ENCODE peak calls at places on chromosomes 12 and 14, in eight cellular contexts. One of them, this sample, is unnamed.

GRCh38 chr12:113930249-113930648 is 35.9 kb downstream of the RBM19 start:
- DNase-seq in WERI-Rb-1: no peak
- DNase-seq in A549: no peak
- DNase-seq in CD4-positive, alpha-beta T cell: no peak
- DNase-seq in astrocyte of the spinal cord: no peak
- DNase-seq in choroid plexus epithelial cell: no peak
- DNase-seq in gastrocnemius medialis: no peak
- DNase-seq in mesothelial cell of epicardium: no peak
- DNase-seq in this sample: no peak

GRCh38 chr14:34301107-34301734 is 160.8 kb downstream of the SPTSSA start:
- DNase-seq in choroid plexus epithelial cell: peak; percentile 62
- DNase-seq in gastrocnemius medialis: no peak
- DNase-seq in mesothelial cell of epicardium: no peak
- DNase-seq in astrocyte of the spinal cord: peak; percentile 40
- DNase-seq in WERI-Rb-1: peak; percentile 17
- DNase-seq in CD4-positive, alpha-beta T cell: no peak
- DNase-seq in A549: peak; percentile 41
- DNase-seq in this sample: no peak

GRCh38 chr12:76318773-76319594 is 29.2 kb downstream of the BBS10 start:
- DNase-seq in mesothelial cell of epicardium: no peak
- DNase-seq in A549: no peak
- DNase-seq in WERI-Rb-1: no peak
- DNase-seq in astrocyte of the spinal cord: no peak
- DNase-seq in CD4-positive, alpha-beta T cell: no peak
- DNase-seq in gastrocnemius medialis: no peak
- DNase-seq in choroid plexus epithelial cell: no peak
- DNase-seq in this sample: no peak

GRCh38 chr12:15856097-15856982 is 25.8 kb upstream of the STRAP start:
- DNase-seq in gastrocnemius medialis: no peak
- DNase-seq in A549: peak; percentile 31
- DNase-seq in CD4-positive, alpha-beta T cell: peak; percentile 39
- DNase-seq in astrocyte of the spinal cord: peak; percentile 79
- DNase-seq in mesothelial cell of epicardium: no peak
- DNase-seq in WERI-Rb-1: peak; percentile 43
- DNase-seq in choroid plexus epithelial cell: peak; percentile 90
- DNase-seq in this sample: no peak

GRCh38 chr12:117119592-117120198 is 20.5 kb upstream of the TESC start:
- DNase-seq in mesothelial cell of epicardium: no peak
- DNase-seq in choroid plexus epithelial cell: no peak
- DNase-seq in gastrocnemius medialis: peak; percentile 25
- DNase-seq in WERI-Rb-1: peak; percentile 63
- DNase-seq in CD4-positive, alpha-beta T cell: no peak
- DNase-seq in astrocyte of the spinal cord: no peak
- DNase-seq in A549: peak; percentile 56
- DNase-seq in this sample: no peak

GRCh38 chr12:82723093-82723492 is 36.4 kb downstream of the TMTC2 start:
- DNase-seq in choroid plexus epithelial cell: no peak
- DNase-seq in astrocyte of the spinal cord: no peak
- DNase-seq in CD4-positive, alpha-beta T cell: no peak
- DNase-seq in gastrocnemius medialis: no peak
- DNase-seq in A549: no peak
- DNase-seq in mesothelial cell of epicardium: no peak
- DNase-seq in WERI-Rb-1: no peak
- DNase-seq in this sample: no peak

GRCh38 chr14:104977681-104978647 is at the start of gene AHNAK2:
- DNase-seq in WERI-Rb-1: peak; percentile 90
- DNase-seq in choroid plexus epithelial cell: peak; percentile 68
- DNase-seq in astrocyte of the spinal cord: peak; percentile 71
- DNase-seq in CD4-positive, alpha-beta T cell: no peak
- DNase-seq in mesothelial cell of epicardium: peak; percentile 76
- DNase-seq in gastrocnemius medialis: peak; percentile 56
- DNase-seq in A549: peak; percentile 60
- DNase-seq in this sample: no peak

GRCh38 chr12:8609061-8609570 is 3.5 kb downstream of the AICDA start:
- DNase-seq in WERI-Rb-1: peak; percentile 43
- DNase-seq in A549: peak; percentile 47
- DNase-seq in choroid plexus epithelial cell: peak; percentile 78
- DNase-seq in mesothelial cell of epicardium: no peak
- DNase-seq in gastrocnemius medialis: no peak
- DNase-seq in CD4-positive, alpha-beta T cell: no peak
- DNase-seq in astrocyte of the spinal cord: peak; percentile 54
- DNase-seq in this sample: no peak

GRCh38 chr14:52733824-52734223 is 3.9 kb downstream of the STYX start:
- DNase-seq in mesothelial cell of epicardium: no peak
- DNase-seq in A549: no peak
- DNase-seq in CD4-positive, alpha-beta T cell: no peak
- DNase-seq in WERI-Rb-1: no peak
- DNase-seq in choroid plexus epithelial cell: no peak
- DNase-seq in astrocyte of the spinal cord: no peak
- DNase-seq in gastrocnemius medialis: no peak
- DNase-seq in this sample: no peak

GRCh38 chr12:105724651-105725050 is 394.2 kb downstream of the C12orf75 start:
- DNase-seq in gastrocnemius medialis: no peak
- DNase-seq in CD4-positive, alpha-beta T cell: no peak
- DNase-seq in A549: no peak
- DNase-seq in mesothelial cell of epicardium: no peak
- DNase-seq in astrocyte of the spinal cord: peak; percentile 33
- DNase-seq in WERI-Rb-1: no peak
- DNase-seq in choroid plexus epithelial cell: no peak
- DNase-seq in this sample: no peak

GRCh38 chr12:28742791-28743190 is 406.3 kb upstream of the FAR2 start:
- DNase-seq in choroid plexus epithelial cell: peak; percentile 13
- DNase-seq in WERI-Rb-1: no peak
- DNase-seq in astrocyte of the spinal cord: peak; percentile 7
- DNase-seq in A549: no peak
- DNase-seq in mesothelial cell of epicardium: no peak
- DNase-seq in CD4-positive, alpha-beta T cell: no peak
- DNase-seq in gastrocnemius medialis: no peak
- DNase-seq in this sample: no peak

GRCh38 chr12:115051378-115051777 is 367.4 kb upstream of the TBX3 start:
- DNase-seq in A549: no peak
- DNase-seq in choroid plexus epithelial cell: no peak
- DNase-seq in gastrocnemius medialis: no peak
- DNase-seq in mesothelial cell of epicardium: no peak
- DNase-seq in astrocyte of the spinal cord: no peak
- DNase-seq in WERI-Rb-1: no peak
- DNase-seq in CD4-positive, alpha-beta T cell: no peak
- DNase-seq in this sample: no peak

GRCh38 chr14:74702293-74702692 is 10.6 kb downstream of the AREL1 start:
- DNase-seq in gastrocnemius medialis: no peak
- DNase-seq in WERI-Rb-1: no peak
- DNase-seq in CD4-positive, alpha-beta T cell: no peak
- DNase-seq in mesothelial cell of epicardium: no peak
- DNase-seq in A549: no peak
- DNase-seq in choroid plexus epithelial cell: no peak
- DNase-seq in astrocyte of the spinal cord: no peak
- DNase-seq in this sample: no peak

GRCh38 chr14:40317690-40318089 is 885.5 kb upstream of the FBXO33 start:
- DNase-seq in A549: no peak
- DNase-seq in choroid plexus epithelial cell: no peak
- DNase-seq in WERI-Rb-1: no peak
- DNase-seq in gastrocnemius medialis: no peak
- DNase-seq in CD4-positive, alpha-beta T cell: no peak
- DNase-seq in mesothelial cell of epicardium: no peak
- DNase-seq in astrocyte of the spinal cord: no peak
- DNase-seq in this sample: no peak

GRCh38 chr14:100066984-100067383 is 1.8 kb downstream of the EVL start:
- DNase-seq in choroid plexus epithelial cell: no peak
- DNase-seq in WERI-Rb-1: no peak
- DNase-seq in gastrocnemius medialis: no peak
- DNase-seq in mesothelial cell of epicardium: no peak
- DNase-seq in astrocyte of the spinal cord: no peak
- DNase-seq in A549: no peak
- DNase-seq in CD4-positive, alpha-beta T cell: no peak
- DNase-seq in this sample: no peak

GRCh38 chr12:116535241-116535640 is 23.9 kb upstream of the MAP1LC3B2 start:
- DNase-seq in A549: no peak
- DNase-seq in gastrocnemius medialis: no peak
- DNase-seq in WERI-Rb-1: no peak
- DNase-seq in choroid plexus epithelial cell: no peak
- DNase-seq in CD4-positive, alpha-beta T cell: no peak
- DNase-seq in mesothelial cell of epicardium: no peak
- DNase-seq in astrocyte of the spinal cord: no peak
- DNase-seq in this sample: no peak

DNA sequence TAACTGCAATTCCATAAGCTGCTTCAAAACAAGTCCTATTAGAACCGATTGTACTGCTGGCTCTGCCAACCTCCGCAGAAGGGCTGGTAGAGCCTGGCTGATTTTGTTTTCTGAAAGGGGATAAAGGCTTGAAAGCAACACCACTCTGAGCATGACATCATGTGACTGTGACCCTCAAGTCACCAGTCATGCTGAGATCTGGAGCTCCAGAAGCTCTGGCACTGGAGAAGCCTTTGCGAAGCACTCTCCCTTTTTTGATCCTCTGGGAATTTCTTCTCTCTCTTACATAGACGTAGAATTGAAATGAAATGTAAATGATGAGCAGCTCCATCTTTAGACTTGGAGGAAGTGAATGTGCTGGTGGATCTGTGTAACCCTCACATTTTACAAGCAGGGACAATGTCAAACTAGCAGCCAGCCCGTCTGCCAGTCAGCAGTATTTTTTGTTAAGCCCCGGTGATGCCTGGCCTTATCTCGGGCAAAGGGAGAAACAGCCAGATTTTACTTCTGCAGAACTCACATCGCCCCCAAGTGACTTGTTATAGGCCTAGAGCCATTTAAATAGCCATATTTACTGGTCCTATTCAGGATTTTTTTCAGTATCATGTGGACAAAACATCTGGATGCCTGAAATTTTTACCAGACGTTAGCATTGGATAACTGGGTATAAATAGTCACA is 112.1 kb upstream of the NPAS3 start:
- DNase-seq in astrocyte of the spinal cord: peak; percentile 32
- DNase-seq in WERI-Rb-1: peak; percentile 12
- DNase-seq in A549: no peak
- DNase-seq in CD4-positive, alpha-beta T cell: no peak
- DNase-seq in mesothelial cell of epicardium: no peak
- DNase-seq in gastrocnemius medialis: no peak
- DNase-seq in choroid plexus epithelial cell: peak; percentile 65
- DNase-seq in this sample: no peak
- TF ChIP-seq CTCF in astrocyte of the spinal cord: peak; percentile 35
- TF ChIP-seq CTCF in WERI-Rb-1: no peak
- TF ChIP-seq CTCF in A549: no peak
- TF ChIP-seq CTCF in CD4-positive, alpha-beta T cell: no peak
- TF ChIP-seq CTCF in mesothelial cell of epicardium: no peak
- TF ChIP-seq CTCF in gastrocnemius medialis: no peak
- TF ChIP-seq CTCF in choroid plexus epithelial cell: peak; percentile 50
- TF ChIP-seq CTCF in this sample: no peak

DNA sequence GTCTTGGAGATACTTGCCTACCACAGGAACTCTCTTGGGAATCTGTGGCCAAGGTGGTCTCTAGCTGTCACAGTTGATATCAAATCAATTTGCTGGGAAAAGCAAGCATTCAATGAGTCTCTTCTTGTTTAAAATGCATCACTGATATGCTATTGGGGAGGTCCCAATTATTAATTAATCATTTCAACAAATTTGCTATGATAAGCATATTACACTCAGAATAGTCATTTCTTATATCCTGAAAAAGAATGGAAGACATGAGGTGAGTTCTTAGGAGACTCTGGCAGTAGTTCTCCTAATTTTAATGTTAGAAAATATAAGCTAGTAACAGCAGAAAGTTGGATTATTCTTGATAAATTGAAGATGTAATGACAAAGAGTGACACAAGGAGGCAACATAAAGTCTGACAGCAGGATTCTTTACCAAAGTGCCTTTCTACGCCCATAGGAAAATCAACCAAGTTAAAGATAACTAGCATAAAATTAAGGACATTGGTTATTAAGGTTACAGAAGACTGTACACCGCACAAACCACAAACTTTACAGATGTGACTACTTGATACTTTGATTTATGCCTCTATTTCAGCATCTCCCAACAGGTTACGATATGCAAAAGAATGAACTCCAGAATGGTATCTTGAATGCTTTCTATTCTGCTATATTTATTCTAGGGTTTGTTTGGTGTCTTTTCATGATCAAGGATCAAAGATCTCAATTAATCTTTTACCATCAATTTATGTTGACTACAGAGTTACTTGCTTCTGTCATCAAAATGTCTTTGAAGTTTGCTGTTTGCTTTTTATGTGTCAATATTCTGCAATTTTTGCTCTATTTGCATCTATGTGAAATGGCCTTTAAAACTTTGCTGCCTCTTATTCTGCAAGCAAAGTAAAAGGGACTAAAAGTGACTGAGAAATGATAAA is 349.6 kb upstream of the CLEC14A start:
- DNase-seq in WERI-Rb-1: no peak
- DNase-seq in choroid plexus epithelial cell: peak; percentile 7
- DNase-seq in gastrocnemius medialis: no peak
- DNase-seq in CD4-positive, alpha-beta T cell: no peak
- DNase-seq in A549: no peak
- DNase-seq in mesothelial cell of epicardium: no peak
- DNase-seq in astrocyte of the spinal cord: no peak
- DNase-seq in this sample: no peak
- TF ChIP-seq CTCF in WERI-Rb-1: no peak
- TF ChIP-seq CTCF in choroid plexus epithelial cell: no peak
- TF ChIP-seq CTCF in gastrocnemius medialis: no peak
- TF ChIP-seq CTCF in CD4-positive, alpha-beta T cell: no peak
- TF ChIP-seq CTCF in A549: no peak
- TF ChIP-seq CTCF in mesothelial cell of epicardium: no peak
- TF ChIP-seq CTCF in astrocyte of the spinal cord: no peak
- TF ChIP-seq CTCF in this sample: peak; percentile 54

DNA sequence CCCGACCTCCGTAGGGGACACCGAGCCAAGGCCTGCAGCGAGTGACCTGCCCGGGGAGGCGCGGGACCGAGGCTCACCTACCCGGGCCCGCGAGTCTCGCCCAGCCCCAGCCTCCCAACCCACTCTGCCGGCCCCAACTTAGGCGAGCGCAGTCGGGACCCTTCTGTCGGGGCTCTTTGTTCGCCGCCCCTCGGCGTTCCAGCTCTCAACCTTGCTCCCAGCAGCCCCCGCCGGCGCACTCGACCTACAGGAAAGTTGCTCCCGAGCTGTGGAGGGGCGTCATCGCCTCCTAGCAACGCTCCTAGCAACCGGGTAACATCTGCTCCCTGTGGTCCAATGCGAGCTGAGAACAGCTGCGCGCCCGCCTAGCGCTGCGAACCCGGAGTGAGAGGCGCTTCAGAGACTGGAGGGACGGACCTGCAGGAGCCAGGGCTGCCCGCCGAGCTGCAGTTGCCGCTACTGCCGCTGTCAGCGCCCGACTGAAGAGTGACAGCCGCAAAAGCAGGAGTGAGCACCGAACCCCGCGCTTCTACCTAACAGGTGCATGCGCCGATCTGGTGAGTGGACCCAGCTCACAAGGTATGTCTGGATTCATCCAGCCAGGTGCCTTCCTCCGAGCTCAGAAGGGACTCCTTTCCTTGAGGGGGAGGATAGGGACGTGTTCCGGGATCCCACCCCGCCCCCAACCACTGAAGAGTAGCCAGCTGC is 354.9 kb downstream of the SNAPC1 start:
- DNase-seq in WERI-Rb-1: peak; percentile 82
- DNase-seq in astrocyte of the spinal cord: peak; percentile 75
- DNase-seq in A549: peak; percentile 15
- DNase-seq in mesothelial cell of epicardium: peak; percentile 77
- DNase-seq in CD4-positive, alpha-beta T cell: peak; percentile 43
- DNase-seq in choroid plexus epithelial cell: peak; percentile 58
- DNase-seq in gastrocnemius medialis: peak; percentile 15
- DNase-seq in this sample: peak; percentile 84
- TF ChIP-seq CTCF in WERI-Rb-1: peak; percentile 76
- TF ChIP-seq CTCF in astrocyte of the spinal cord: peak; percentile 35
- TF ChIP-seq CTCF in A549: no peak
- TF ChIP-seq CTCF in mesothelial cell of epicardium: no peak
- TF ChIP-seq CTCF in CD4-positive, alpha-beta T cell: peak; percentile 32
- TF ChIP-seq CTCF in choroid plexus epithelial cell: peak; percentile 35
- TF ChIP-seq CTCF in gastrocnemius medialis: no peak
- TF ChIP-seq CTCF in this sample: peak; percentile 76

GRCh38 chr12:3491938-3492867 is 1.2 kb downstream of the PRMT8 start:
- DNase-seq in astrocyte of the spinal cord: peak; percentile 51
- DNase-seq in CD4-positive, alpha-beta T cell: peak; percentile 5
- DNase-seq in choroid plexus epithelial cell: peak; percentile 73
- DNase-seq in mesothelial cell of epicardium: peak; percentile 88
- DNase-seq in A549: peak; percentile 33
- DNase-seq in WERI-Rb-1: peak; percentile 52
- DNase-seq in gastrocnemius medialis: no peak
- DNase-seq in this sample: peak; percentile 81
- TF ChIP-seq CTCF in astrocyte of the spinal cord: no peak
- TF ChIP-seq CTCF in CD4-positive, alpha-beta T cell: no peak
- TF ChIP-seq CTCF in choroid plexus epithelial cell: no peak
- TF ChIP-seq CTCF in mesothelial cell of epicardium: no peak
- TF ChIP-seq CTCF in A549: no peak
- TF ChIP-seq CTCF in WERI-Rb-1: no peak
- TF ChIP-seq CTCF in gastrocnemius medialis: no peak
- TF ChIP-seq CTCF in this sample: no peak